ENCODE peak calls at places on chromosomes 3 and 15, in six cellular contexts. P, C, Z, R, A and X are unnamed samples.

GRCh38 chr15:90881181-90881977 is 2.9 kb upstream of the FES start:
- DNase-seq in P (no peak), C (no peak), Z (no peak), R (no peak), A (no peak), X (no peak)

GRCh38 chr3:151171145-151171544 is 31.9 kb downstream of the GPR171 start:
- DNase-seq in P (no peak), C (no peak), Z (peak), R (no peak), A (no peak), X (peak)

GRCh38 chr3:126287536-126288181 is 69.5 kb downstream of the KLF15 start:
- DNase-seq in P (no peak), C (no peak), Z (peak), R (no peak), A (no peak), X (no peak)

GRCh38 chr15:38593523-38593922 is 28.9 kb upstream of the RASGRP1 start:
- DNase-seq in P (no peak), C (no peak), Z (no peak), R (no peak), A (no peak), X (no peak)

GRCh38 chr3:15610083-15610482 is 8.5 kb downstream of the BTD start:
- DNase-seq in P (peak), C (no peak), Z (peak), R (peak), A (no peak), X (no peak)

GRCh38 chr3:136925425-136926190 is 32.2 kb upstream of the IL20RB start:
- DNase-seq in P (no peak), C (no peak), Z (no peak), R (no peak), A (no peak), X (no peak)

GRCh38 chr3:71011565-71012287 is 571.8 kb downstream of the FOXP1 start:
- DNase-seq in P (peak), C (no peak), Z (peak), R (no peak), A (no peak), X (peak)

GRCh38 chr15:85706779-85707518 is 87.8 kb downstream of the KLHL25 start:
- DNase-seq in P (no peak), C (no peak), Z (peak), R (no peak), A (no peak), X (peak)

GRCh38 chr3:100871307-100871706 is 121.9 kb downstream of the ABI3BP start:
- DNase-seq in P (no peak), C (no peak), Z (no peak), R (no peak), A (no peak), X (no peak)

GRCh38 chr15:47218295-47218694 is 499.0 kb upstream of the SEMA6D start:
- DNase-seq in P (no peak), C (no peak), Z (peak), R (no peak), A (no peak), X (no peak)

GRCh38 chr3:21642433-21642832 is 108.6 kb downstream of the ZNF385D start:
- DNase-seq in P (no peak), C (no peak), Z (no peak), R (no peak), A (no peak), X (no peak)

GRCh38 chr15:40338041-40338657 is 2.6 kb downstream of the CCDC9B start:
- DNase-seq in P (peak), C (peak), Z (peak), R (no peak), A (peak), X (peak)

GRCh38 chr15:42691308-42691707 is 45.6 kb downstream of the CDAN1 start:
- DNase-seq in P (no peak), C (no peak), Z (no peak), R (no peak), A (no peak), X (no peak)

GRCh38 chr15:45892182-45892581 is 257.4 kb downstream of the SQOR start:
- DNase-seq in P (no peak), C (no peak), Z (no peak), R (peak), A (no peak), X (no peak)

GRCh38 chr3:135759651-135760050 is 205.9 kb upstream of the PPP2R3A start:
- DNase-seq in P (no peak), C (no peak), Z (no peak), R (no peak), A (no peak), X (no peak)